ENCODE peak calls at places on chromosomes 11 and 22, in nine cellular contexts. V is SHP77 treated with DMSO at 0.1 percent for 48 hours; P is stimulated activated naive CD8-positive, alpha-beta T cell treated with anti-CD3 and anti-CD28 coated beads, Interleukin-15, Interleukin-2, amounts not matched to agents 100 U/mL and 50 U/mL, for 24 hours; G is uterus; R is adrenal gland; Y is NCI-H1417; C is left ventricle myocardium inferior; U is NCI-H69; W is activated gamma-delta T cell. H is an unnamed sample.

GRCh38 chr11:46984987-46985386 is 48.4 kb downstream of the CSTPP1 start:
- DNase-seq in Y (no peak), W (no peak), C (no peak), G (no peak), U (peak; percentile 63), V (no peak), P (no peak), R (no peak), H (no peak)

GRCh38 chr22:49233507-49234100 is 594.1 kb downstream of the BRD1 start:
- DNase-seq in U (no peak), P (no peak), Y (no peak), R (no peak), V (no peak), C (no peak), W (no peak), G (no peak), H (no peak)

GRCh38 chr22:24330636-24331035 is 60.0 kb downstream of the SPECC1L start:
- DNase-seq in U (peak; percentile 25), C (no peak), P (no peak), W (no peak), Y (peak; percentile 6), V (no peak), G (no peak), R (no peak), H (no peak)

GRCh38 chr22:44214764-44215163 is 34.0 kb downstream of the PARVG start:
- DNase-seq in Y (no peak), C (no peak), W (no peak), U (no peak), R (no peak), G (no peak), P (no peak), V (no peak), H (no peak)

GRCh38 chr11:126346586-126346940 is 8.9 kb upstream of the ST3GAL4 start:
- DNase-seq in U (no peak), C (no peak), R (no peak), W (no peak), V (no peak), Y (no peak), P (no peak), G (no peak), H (no peak)

GRCh38 chr11:28566643-28567042 is 458.5 kb downstream of the METTL15 start:
- DNase-seq in W (no peak), U (peak; percentile 50), V (peak; percentile 27), G (peak; percentile 35), R (peak; percentile 84), C (peak; percentile 78), P (no peak), Y (no peak), H (peak; percentile 85)

GRCh38 chr11:22337571-22338464 is at the start of gene SLC17A6:
- DNase-seq in Y (peak; percentile 64), R (peak; percentile 22), C (no peak), G (no peak), P (no peak), U (peak; percentile 96), V (no peak), W (no peak), H (peak; percentile 90)

GRCh38 chr22:44192098-44192810 is 11.5 kb downstream of the PARVG start:
- DNase-seq in P (peak; percentile 66), U (peak; percentile 24), G (no peak), R (no peak), C (no peak), W (no peak), Y (peak; percentile 1), V (peak; percentile 39), H (peak; percentile 43)

GRCh38 chr11:114762437-114762836 is 84.1 kb downstream of the NXPE2 start:
- DNase-seq in Y (peak; percentile 18), V (peak; percentile 20), U (peak; percentile 57), P (no peak), G (peak; percentile 60), C (peak; percentile 60), R (peak; percentile 53), W (no peak), H (peak; percentile 87)

GRCh38 chr22:37310815-37311595 is 28.7 kb downstream of the CYTH4 start:
- DNase-seq in C (peak; percentile 43), G (no peak), U (no peak), Y (no peak), V (no peak), R (no peak), W (no peak), P (no peak), H (no peak)

GRCh38 chr11:20025331-20025840 is 134.9 kb downstream of the DBX1 start:
- DNase-seq in U (peak; percentile 36), C (no peak), P (no peak), W (no peak), R (no peak), G (no peak), V (no peak), Y (no peak), H (no peak)

GRCh38 chr11:81377418-81377817 is 1356.2 kb downstream of the FAM181B start:
- DNase-seq in R (no peak), U (no peak), P (no peak), Y (no peak), W (no peak), V (no peak), G (no peak), C (no peak), H (no peak)

GRCh38 chr22:29786026-29786425 is 18.9 kb downstream of the UQCR10 start:
- DNase-seq in P (no peak), G (no peak), Y (peak; percentile 31), W (no peak), V (no peak), C (no peak), R (no peak), U (peak; percentile 54), H (no peak)

H was measured in left kidney.